ENCODE peak calls at places on chromosome 12, in six cellular contexts. Z is HFF-Myc, G is upper lobe of right lung, K is PC-3, N is progenitor cell of endocrine pancreas, E is fibroblast of mammary gland. F is an unnamed sample.

GRCh38 chr12:10031771-10032175 is 1.3 kb downstream of the CLEC9A start:
- DNase-seq in Z (peak; percentile 37), G (no peak), K (peak; percentile 86), N (no peak), E (peak; percentile 38), F (no peak)

GRCh38 chr12:129716825-129717224 is 187.0 kb downstream of the TMEM132D start:
- DNase-seq in Z (no peak), G (no peak), K (no peak), N (no peak), E (no peak), F (no peak)

GRCh38 chr12:25069221-25069620 is 120.3 kb upstream of the BCAT1 start:
- DNase-seq in Z (no peak), G (no peak), K (no peak), N (no peak), E (no peak), F (no peak)

GRCh38 chr12:74598819-74599218 is 61.2 kb downstream of the ATXN7L3B start:
- DNase-seq in Z (no peak), G (no peak), K (peak; percentile 71), N (no peak), E (no peak), F (no peak)

GRCh38 chr12:50925342-50925651 is 27.0 kb upstream of the HIGD1C start:
- DNase-seq in Z (no peak), G (no peak), K (no peak), N (no peak), E (no peak), F (no peak)

GRCh38 chr12:3746758-3747157 is 6.2 kb downstream of the CRACR2A start:
- DNase-seq in Z (no peak), G (no peak), K (no peak), N (no peak), E (no peak), F (no peak)

GRCh38 chr12:118053071-118053985 is 7.7 kb downstream of the WSB2 start:
- DNase-seq in Z (no peak), G (no peak), K (peak; percentile 41), N (no peak), E (no peak), F (no peak)

GRCh38 chr12:58364389-58365086 is 423.2 kb downstream of the ATP23 start:
- DNase-seq in Z (peak; percentile 94), G (no peak), K (peak; percentile 98), N (no peak), E (peak; percentile 99), F (no peak)

GRCh38 chr12:79274571-79275064 is 410.0 kb downstream of the SYT1 start:
- DNase-seq in Z (no peak), G (no peak), K (no peak), N (no peak), E (peak; percentile 28), F (no peak)

GRCh38 chr12:71032933-71033332 is 112.4 kb upstream of the PTPRR start:
- DNase-seq in Z (no peak), G (no peak), K (no peak), N (no peak), E (no peak), F (no peak)

GRCh38 chr12:19764408-19764807 is 325.1 kb downstream of the AEBP2 start:
- DNase-seq in Z (no peak), G (no peak), K (peak; percentile 10), N (no peak), E (peak; percentile 33), F (no peak)

GRCh38 chr12:105736498-105736897 is 402.3 kb downstream of the NUAK1 start:
- DNase-seq in Z (no peak), G (no peak), K (no peak), N (no peak), E (no peak), F (no peak)

GRCh38 chr12:67482751-67483661 is 165.5 kb upstream of the DYRK2 start:
- DNase-seq in Z (peak; percentile 41), G (no peak), K (peak; percentile 70), N (no peak), E (peak; percentile 24), F (no peak)

GRCh38 chr12:111298583-111299436 is 70.1 kb downstream of the PHETA1 start:
- DNase-seq in Z (no peak), G (no peak), K (peak; percentile 76), N (peak; percentile 57), E (peak; percentile 46), F (peak; percentile 83)

GRCh38 chr12:131090254-131091210 is 136.8 kb downstream of the ADGRD1 start:
- DNase-seq in Z (no peak), G (peak; percentile 8), K (peak; percentile 7), N (no peak), E (no peak), F (no peak)

GRCh38 chr12:122851820-122852219 is 16.6 kb downstream of the HIP1R start:
- DNase-seq in Z (no peak), G (no peak), K (peak; percentile 94), N (no peak), E (peak; percentile 93), F (peak; percentile 38)

GRCh38 chr12:805022-805632 is 52.7 kb downstream of the WNK1 start:
- DNase-seq in Z (no peak), G (no peak), K (no peak), N (no peak), E (no peak), F (no peak)

GRCh38 chr12:70711831-70712230 is 74.6 kb upstream of the PTPRB start:
- DNase-seq in Z (no peak), G (no peak), K (no peak), N (no peak), E (no peak), F (no peak)

GRCh38 chr12:97288526-97288925 is 174.1 kb upstream of the RMST start:
- DNase-seq in Z (no peak), G (no peak), K (no peak), N (no peak), E (no peak), F (no peak)

DNA sequence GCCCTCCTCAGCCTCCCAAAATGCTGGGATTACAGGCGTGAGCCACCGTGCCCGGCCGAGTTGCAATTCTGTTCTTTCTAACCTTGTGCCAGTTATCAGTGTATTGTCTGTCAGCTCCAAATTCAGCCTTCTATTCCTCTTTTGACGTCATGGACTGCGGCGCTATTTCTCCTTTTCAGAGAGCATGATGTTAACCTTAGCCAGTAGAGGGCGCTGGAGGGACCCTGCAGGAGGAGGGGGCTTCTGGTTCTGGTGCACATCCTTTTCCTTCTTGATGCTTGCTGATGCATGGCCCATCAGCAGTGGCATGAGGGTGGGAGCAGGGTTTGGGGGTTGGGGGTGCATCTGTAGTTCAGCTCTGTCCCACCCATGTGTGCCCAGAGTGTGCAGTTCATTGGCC is 179.3 kb upstream of the RMST start:
- DNase-seq in Z (no peak), G (no peak), K (no peak), N (no peak), E (no peak), F (no peak)
- TF ChIP-seq CTCF in Z (no peak), G (no peak), K (peak; percentile 34), N (peak; percentile 20), E (no peak), F (no peak)

GRCh38 chr12:93571360-93571853 is 1.1 kb upstream of the SOCS2 start:
- DNase-seq in Z (no peak), G (peak; percentile 87), K (peak; percentile 63), N (peak; percentile 80), E (peak; percentile 65), F (peak; percentile 88)
- TF ChIP-seq CTCF in Z (peak; percentile 46), G (peak; percentile 25), K (peak; percentile 40), N (peak; percentile 46), E (peak; percentile 3), F (no peak)

GRCh38 chr12:114608509-114608908 is 75.5 kb downstream of the TBX3 start:
- DNase-seq in Z (no peak), G (no peak), K (no peak), N (no peak), E (no peak), F (no peak)

GRCh38 chr12:114611145-114612018 is 72.6 kb downstream of the TBX3 start:
- DNase-seq in Z (no peak), G (no peak), K (no peak), N (no peak), E (no peak), F (no peak)

GRCh38 chr12:114616081-114616480 is 67.9 kb downstream of the TBX3 start:
- DNase-seq in Z (no peak), G (no peak), K (no peak), N (no peak), E (no peak), F (no peak)

GRCh38 chr12:114612062-114612461 is 71.9 kb downstream of the TBX3 start:
- DNase-seq in Z (no peak), G (no peak), K (no peak), N (no peak), E (no peak), F (no peak)

DNA sequence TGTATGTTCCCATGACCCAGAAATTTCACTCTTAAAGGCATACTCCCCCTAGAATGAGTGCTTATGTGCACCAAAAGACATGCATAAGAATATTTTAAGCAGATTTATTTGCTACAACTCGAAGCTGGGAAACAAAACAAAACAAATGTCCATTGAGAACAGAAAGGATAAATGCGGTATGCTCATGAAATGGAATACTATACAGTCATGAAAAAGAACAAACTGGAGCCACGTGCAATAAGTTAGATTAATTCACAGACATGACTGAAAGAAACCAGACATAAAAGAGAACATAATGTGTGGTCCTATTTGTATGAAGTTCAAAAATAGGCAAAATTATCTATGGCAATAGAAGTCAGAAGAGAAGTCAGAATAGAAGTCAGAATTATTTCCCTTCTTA is 69.9 kb downstream of the TBX3 start:
- DNase-seq in Z (no peak), G (no peak), K (no peak), N (no peak), E (no peak), F (no peak)
- TF ChIP-seq CTCF in Z (no peak), G (no peak), K (no peak), N (no peak), E (no peak), F (no peak)

GRCh38 chr12:121062391-121063045 is 23.5 kb upstream of the OASL start:
- DNase-seq in Z (no peak), G (no peak), K (no peak), N (no peak), E (no peak), F (no peak)

GRCh38 chr12:121060149-121061001 is 21.3 kb upstream of the OASL start:
- DNase-seq in Z (peak; percentile 16), G (no peak), K (peak; percentile 75), N (no peak), E (peak; percentile 48), F (peak; percentile 33)

GRCh38 chr12:121064116-121064515 is 25.1 kb upstream of the OASL start:
- DNase-seq in Z (no peak), G (no peak), K (no peak), N (no peak), E (no peak), F (no peak)

GRCh38 chr12:121059031-121059898 is 20.2 kb upstream of the OASL start:
- DNase-seq in Z (no peak), G (no peak), K (no peak), N (no peak), E (no peak), F (no peak)

GRCh38 chr12:121061831-121062230 is 22.8 kb upstream of the OASL start:
- DNase-seq in Z (no peak), G (no peak), K (peak; percentile 45), N (no peak), E (peak; percentile 23), F (no peak)
- TF ChIP-seq CTCF in Z (peak; percentile 24), G (peak; percentile 17), K (peak; percentile 57), N (peak; percentile 24), E (peak; percentile 35), F (no peak)